ENCODE peak calls at places on chromosome 14, in eight cellular contexts. M is NK-92 treated with Interleukin-12 subunit alpha and Interleukin-12 subunit beta, amount 100 ng/mL, for 24 hours; O is neuronal stem cell; K is posterior cingulate gyrus; N is breast epithelium; D is NCI-H1092; Z is IMR-90; Y is NCI-H2081. G is an unnamed sample.

GRCh38 chr14:36996133-36996856 is 176.1 kb downstream of the SLC25A21 start:
- DNase-seq in Y (no peak), D (no peak), Z (peak), M (no peak), N (no peak), O (no peak), K (no peak), G (no peak)

GRCh38 chr14:96162265-96162664 is 42.4 kb upstream of the BDKRB2 start:
- DNase-seq in D (no peak), N (no peak), M (no peak), K (no peak), Z (peak), O (no peak), Y (no peak), G (no peak)

GRCh38 chr14:99183311-99183710 is 88.7 kb downstream of the BCL11B start:
- DNase-seq in N (no peak), O (no peak), Y (no peak), Z (no peak), D (no peak), M (no peak), K (no peak), G (no peak)

GRCh38 chr14:53628747-53629146 is 327.9 kb downstream of the BMP4 start:
- DNase-seq in Z (no peak), N (no peak), Y (no peak), O (no peak), K (no peak), M (no peak), D (no peak), G (no peak)

GRCh38 chr14:83342590-83342989 is 1808.9 kb upstream of the SEL1L start:
- DNase-seq in K (no peak), O (no peak), Y (no peak), M (no peak), Z (no peak), D (no peak), N (no peak), G (no peak)

GRCh38 chr14:66284346-66284745 is 201.8 kb upstream of the CCDC196 start:
- DNase-seq in Z (peak), K (no peak), Y (no peak), O (no peak), N (no peak), D (no peak), M (no peak), G (no peak)

GRCh38 chr14:75417674-75418073 is 10.1 kb upstream of the JDP2 start:
- DNase-seq in K (no peak), D (no peak), Z (peak), Y (no peak), N (no peak), M (no peak), O (no peak), G (no peak)

GRCh38 chr14:97848351-97848980 is 1051.3 kb downstream of the VRK1 start:
- DNase-seq in N (no peak), Z (no peak), O (peak), D (peak), M (no peak), K (no peak), Y (no peak), G (no peak)

GRCh38 chr14:72291908-72292688 is 359.9 kb downstream of the RGS6 start:
- DNase-seq in M (no peak), N (no peak), O (peak), K (no peak), Z (peak), Y (peak), D (no peak), G (no peak)

GRCh38 chr14:61527325-61528100 is 167.8 kb upstream of the HIF1A start:
- DNase-seq in Z (peak), D (no peak), O (no peak), Y (no peak), N (no peak), K (no peak), M (no peak), G (no peak)

GRCh38 chr14:21940887-21941855 is 267.6 kb upstream of the OR4E1 start:
- DNase-seq in M (no peak), O (peak), K (no peak), N (no peak), Z (peak), Y (no peak), D (no peak), G (no peak)

GRCh38 chr14:52069617-52070431 is 965 bp upstream of the NID2 start:
- DNase-seq in D (no peak), K (no peak), O (peak), Y (no peak), Z (peak), N (no peak), M (no peak), G (no peak)

GRCh38 chr14:59275668-59276067 is 87.2 kb downstream of the DAAM1 start:
- DNase-seq in Z (peak), O (no peak), M (no peak), K (no peak), N (no peak), D (no peak), Y (no peak), G (no peak)

G was measured in NCI-H1436 treated with DMSO at 0.1 percent for 48 hours.